ENCODE peak calls at places on chromosomes 7 and 10, in four cellular contexts. P is K562, E is H1, W is GM12878. C is an unnamed sample.

GRCh38 chr7:46170792-46171191 is 249.7 kb upstream of the IGFBP3 start:
- DNase-seq in P (no peak), E (no peak), W (no peak), C (peak; percentile 13)

GRCh38 chr10:89114846-89115625 is 92.1 kb downstream of the CH25H start:
- DNase-seq in P (no peak), E (no peak), W (no peak), C (no peak)

GRCh38 chr7:151735186-151735853 is 141.6 kb downstream of the PRKAG2 start:
- DNase-seq in P (no peak), E (no peak), W (no peak), C (no peak)

GRCh38 chr10:43093423-43094090 is 16.7 kb downstream of the RET start:
- DNase-seq in P (no peak), E (no peak), W (no peak), C (peak; percentile 6)

GRCh38 chr10:74328388-74328787 is 177.4 kb downstream of the ADK start:
- DNase-seq in P (no peak), E (no peak), W (no peak), C (no peak)

GRCh38 chr10:921471-922414 is 9.8 kb downstream of the LARP4B start:
- DNase-seq in P (no peak), E (no peak), W (no peak), C (peak; percentile 72)

GRCh38 chr7:32290015-32290414 is 200.2 kb downstream of the LSM5 start:
- DNase-seq in P (no peak), E (no peak), W (no peak), C (no peak)

GRCh38 chr7:69088185-69088584 is 510.1 kb upstream of the AUTS2 start:
- DNase-seq in P (no peak), E (no peak), W (no peak), C (no peak)

GRCh38 chr7:157059534-157059933 is 49.1 kb upstream of the MNX1 start:
- DNase-seq in P (no peak), E (no peak), W (no peak), C (no peak)

GRCh38 chr7:2894118-2894940 is 50.2 kb upstream of the GNA12 start:
- DNase-seq in P (no peak), E (no peak), W (peak; percentile 51), C (no peak)

GRCh38 chr10:47020491-47020890 is 109.3 kb downstream of the PTPN20 start:
- DNase-seq in P (no peak), E (no peak), W (no peak), C (peak; percentile 59)

GRCh38 chr10:77604941-77605351 is 32.7 kb downstream of the KCNMA1 start:
- DNase-seq in P (no peak), E (no peak), W (no peak), C (no peak)

GRCh38 chr7:47535033-47535703 is 46.7 kb downstream of the TNS3 start:
- DNase-seq in P (no peak), E (no peak), W (no peak), C (peak; percentile 48)

GRCh38 chr10:76939862-76940495 is 697.6 kb downstream of the KCNMA1 start:
- DNase-seq in P (no peak), E (no peak), W (no peak), C (no peak)

GRCh38 chr10:14327535-14327934 is 3.2 kb downstream of the FRMD4A start:
- DNase-seq in P (no peak), E (no peak), W (no peak), C (no peak)

GRCh38 chr7:94928168-94928707 is 20.8 kb downstream of the PPP1R9A start:
- DNase-seq in P (no peak), E (no peak), W (no peak), C (no peak)

GRCh38 chr7:82007315-82007714 is 237.5 kb upstream of the HGF start:
- DNase-seq in P (no peak), E (no peak), W (no peak), C (no peak)

GRCh38 chr7:82010416-82010815 is 240.6 kb upstream of the HGF start:
- DNase-seq in P (no peak), E (no peak), W (no peak), C (peak; percentile 6)

GRCh38 chr7:82017334-82017943 is 247.6 kb upstream of the HGF start:
- DNase-seq in P (no peak), E (no peak), W (no peak), C (peak; percentile 65)

GRCh38 chr7:82015751-82016150 is 245.9 kb upstream of the HGF start:
- DNase-seq in P (no peak), E (no peak), W (no peak), C (peak; percentile 17)

DNA sequence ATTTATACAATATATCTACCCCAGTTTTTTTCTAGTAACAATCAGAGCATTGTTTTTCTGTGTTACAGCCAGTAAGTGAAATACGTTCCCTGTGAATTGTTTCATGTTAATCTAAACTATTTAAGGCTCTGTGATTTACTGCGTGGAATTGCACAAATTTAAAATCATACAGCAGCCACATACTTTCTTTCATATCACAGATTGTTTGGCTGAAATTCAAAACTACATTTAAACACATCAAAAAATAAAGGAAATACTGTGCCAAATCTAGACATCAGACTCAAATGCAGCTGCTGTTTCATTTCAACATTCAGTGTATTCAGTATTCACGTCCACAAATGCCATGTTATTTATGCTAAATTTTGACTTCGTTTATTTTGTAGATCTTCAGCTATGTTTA is 242.6 kb upstream of the HGF start:
- DNase-seq in P (no peak), E (no peak), W (no peak), C (peak; percentile 35)
- TF ChIP-seq CHD1 in P (no peak), E (no peak), W (no peak), C (no peak)

DNA sequence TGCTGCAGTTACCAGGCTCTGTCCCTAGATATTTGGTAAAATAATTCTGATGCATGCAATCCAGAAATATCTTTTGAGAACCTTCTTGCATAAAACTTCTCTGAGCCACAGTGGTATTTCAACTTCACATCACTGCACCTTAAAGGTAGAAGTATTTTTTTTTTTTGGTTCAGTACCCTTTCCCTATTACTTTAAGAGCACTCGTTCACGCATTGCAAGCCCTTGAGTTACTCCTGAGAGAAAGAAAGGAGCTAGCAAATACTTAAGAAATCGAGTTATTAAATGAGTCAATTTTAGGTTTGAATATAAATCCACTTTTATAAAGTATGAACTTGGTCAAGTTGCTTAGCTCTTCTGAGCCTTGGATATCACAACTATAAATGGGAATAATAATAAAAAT is 607.1 kb upstream of the LRRTM3 start:
- DNase-seq in P (no peak), E (no peak), W (no peak), C (no peak)
- TF ChIP-seq CHD1 in P (no peak), E (no peak), W (no peak), C (no peak)

GRCh38 chr10:11468126-11468742 is 143.2 kb downstream of the USP6NL start:
- DNase-seq in P (no peak), E (no peak), W (no peak), C (peak; percentile 58)
- TF ChIP-seq CHD1 in P (no peak), E (no peak), W (no peak), C (no peak)

GRCh38 chr10:126455766-126456425 is 67.6 kb upstream of the ADAM12 start:
- DNase-seq in P (no peak), E (no peak), W (no peak), C (no peak)
- TF ChIP-seq CHD1 in P (no peak), E (no peak), W (no peak), C (no peak)

GRCh38 chr7:44184221-44184873 is 4.9 kb downstream of the GCK start:
- DNase-seq in P (peak; percentile 25), E (peak; percentile 15), W (no peak), C (peak; percentile 89)
- TF ChIP-seq CHD1 in P (no peak), E (no peak), W (no peak), C (no peak)

DNA sequence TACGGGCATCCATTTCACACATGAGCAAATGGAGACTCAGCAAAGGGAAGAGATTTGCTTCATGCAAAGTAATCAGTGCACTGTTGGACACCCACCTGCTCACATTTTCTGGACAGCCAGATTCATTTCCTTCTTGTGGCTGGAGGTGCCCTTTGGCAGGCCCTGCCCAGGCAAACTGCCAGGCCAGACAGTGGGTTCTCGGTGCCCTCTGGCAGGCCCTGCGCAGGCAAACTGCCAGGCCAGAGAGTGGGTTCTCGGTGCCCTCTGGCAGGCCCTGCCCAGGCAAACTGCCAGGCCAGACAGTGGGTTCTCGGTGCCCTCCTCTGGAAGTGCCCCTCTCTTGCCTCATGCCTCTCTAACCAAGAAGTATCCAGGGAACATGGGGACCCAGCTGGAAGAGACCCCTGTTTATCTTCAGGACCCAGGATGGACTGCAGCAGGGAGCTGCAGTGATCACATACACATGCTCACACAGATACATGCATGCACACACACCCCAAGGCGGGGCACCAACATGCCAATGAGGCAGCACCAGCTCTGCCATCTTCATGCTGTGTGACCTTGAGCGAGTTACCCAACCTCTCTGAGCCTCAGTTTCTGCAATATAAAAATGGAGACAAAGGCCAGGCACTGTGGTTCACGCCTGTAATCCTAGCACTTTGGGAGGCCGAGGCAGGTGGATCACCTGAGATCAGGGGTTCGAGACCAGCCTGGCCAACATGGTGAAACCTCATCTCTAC is 67.1 kb downstream of the OAT start:
- DNase-seq in P (no peak), E (no peak), W (no peak), C (no peak)
- TF ChIP-seq CHD1 in P (no peak), E (no peak), W (no peak), C (no peak)

C was measured in IMR-90.